ENCODE peak calls at places on chromosomes 13 and 19, in seven cellular contexts. R is left colon; S is astrocyte of the hippocampus; M is H9; Z is C1 segment of cervical spinal cord; C is naive thymus-derived CD8-positive, alpha-beta T cell; P is NCI-H2081. Q is an unnamed sample.

GRCh38 chr13:42539670-42540069 is 34.3 kb upstream of the TNFSF11 start:
- DNase-seq in R (no peak), S (no peak), M (peak; percentile 37), Z (no peak), C (no peak), P (no peak), Q (no peak)

GRCh38 chr19:51689751-51690358 is 3.3 kb upstream of the SPACA6 start:
- DNase-seq in R (peak; percentile 21), S (peak; percentile 57), M (peak; percentile 84), Z (peak; percentile 57), C (no peak), P (no peak), Q (no peak)

GRCh38 chr19:38319421-38320258 is at the start of gene KCNK6:
- DNase-seq in R (peak; percentile 86), S (peak; percentile 60), M (peak; percentile 78), Z (no peak), C (peak; percentile 26), P (no peak), Q (peak; percentile 71)

GRCh38 chr13:34698953-34699352 is 243.1 kb upstream of the NBEA start:
- DNase-seq in R (no peak), S (no peak), M (no peak), Z (no peak), C (no peak), P (no peak), Q (no peak)

GRCh38 chr13:50125556-50126377 is 110.5 kb downstream of the KCNRG start:
- DNase-seq in R (peak; percentile 97), S (peak; percentile 92), M (peak; percentile 75), Z (peak; percentile 86), C (peak; percentile 83), P (peak; percentile 93), Q (peak; percentile 63)

GRCh38 chr19:18683955-18684641 is 618 bp downstream of the CRTC1 start:
- DNase-seq in R (no peak), S (no peak), M (peak; percentile 33), Z (no peak), C (no peak), P (peak; percentile 40), Q (no peak)

GRCh38 chr13:27977476-27978300 is 8.6 kb upstream of the CDX2 start:
- DNase-seq in R (peak; percentile 29), S (peak; percentile 33), M (peak; percentile 60), Z (no peak), C (no peak), P (no peak), Q (no peak)

GRCh38 chr19:46618670-46619231 is 6.1 kb downstream of the PTGIR start:
- DNase-seq in R (no peak), S (no peak), M (no peak), Z (no peak), C (no peak), P (peak; percentile 60), Q (no peak)

GRCh38 chr13:87810391-87810801 is 139.2 kb downstream of the SLITRK5 start:
- DNase-seq in R (peak; percentile 3), S (no peak), M (peak; percentile 75), Z (no peak), C (no peak), P (no peak), Q (no peak)

GRCh38 chr19:54478677-54479266 is 5.7 kb upstream of the CDC42EP5 start:
- DNase-seq in R (peak; percentile 21), S (peak; percentile 62), M (peak; percentile 80), Z (no peak), C (no peak), P (peak; percentile 46), Q (no peak)

GRCh38 chr13:112355274-112355843 is 20.8 kb upstream of the SPACA7 start:
- DNase-seq in R (no peak), S (no peak), M (no peak), Z (no peak), C (no peak), P (no peak), Q (no peak)

GRCh38 chr13:40517486-40518311 is 148.7 kb downstream of the FOXO1 start:
- DNase-seq in R (no peak), S (no peak), M (no peak), Z (no peak), C (no peak), P (no peak), Q (no peak)

GRCh38 chr13:34076943-34077703 is 259.2 kb downstream of the RFC3 start:
- DNase-seq in R (no peak), S (peak; percentile 57), M (no peak), Z (peak; percentile 38), C (no peak), P (peak; percentile 44), Q (no peak)

GRCh38 chr19:7494416-7495098 is 5.7 kb upstream of the PEX11G start:
- DNase-seq in R (no peak), S (no peak), M (no peak), Z (peak; percentile 33), C (no peak), P (no peak), Q (no peak)

GRCh38 chr13:73677041-73677589 is 457.1 kb downstream of the KLF12 start:
- DNase-seq in R (no peak), S (peak; percentile 32), M (no peak), Z (no peak), C (no peak), P (peak; percentile 3), Q (peak; percentile 68)